ENCODE peak calls at places on chromosome 2, in four cellular contexts. One of them, this sample, is unnamed.

GRCh38 chr2:149418065-149418464 is 87.7 kb downstream of the LYPD6 start:
- DNase-seq in GM12878: no peak
- DNase-seq in K562: no peak
- DNase-seq in HepG2: no peak
- DNase-seq in this sample: no peak

GRCh38 chr2:116180072-116180471 is 1634.4 kb upstream of the DDX18 start:
- DNase-seq in GM12878: no peak
- DNase-seq in K562: no peak
- DNase-seq in HepG2: no peak
- DNase-seq in this sample: no peak

GRCh38 chr2:239028253-239028619 is 180.4 kb downstream of the TWIST2 start:
- DNase-seq in GM12878: no peak
- DNase-seq in K562: no peak
- DNase-seq in HepG2: no peak
- DNase-seq in this sample: no peak

GRCh38 chr2:85851253-85851955 is 37.4 kb downstream of the ST3GAL5 start:
- DNase-seq in GM12878: no peak
- DNase-seq in K562: no peak
- DNase-seq in HepG2: no peak
- DNase-seq in this sample: no peak

GRCh38 chr2:157894694-157895450 is 18.7 kb upstream of the ACVR1 start:
- DNase-seq in GM12878: no peak
- DNase-seq in K562: no peak
- DNase-seq in HepG2: no peak
- DNase-seq in this sample: peak; percentile 18

GRCh38 chr2:119004602-119005001 is 62.6 kb downstream of the MARCO start:
- DNase-seq in GM12878: no peak
- DNase-seq in K562: no peak
- DNase-seq in HepG2: no peak
- DNase-seq in this sample: no peak

GRCh38 chr2:219404954-219405353 is 13.2 kb upstream of the DES start:
- DNase-seq in GM12878: no peak
- DNase-seq in K562: no peak
- DNase-seq in HepG2: no peak
- DNase-seq in this sample: no peak

GRCh38 chr2:219273887-219274391 is 5.2 kb upstream of the DNAJB2 start:
- DNase-seq in GM12878: no peak
- DNase-seq in K562: no peak
- DNase-seq in HepG2: no peak
- DNase-seq in this sample: no peak

GRCh38 chr2:134174711-134175110 is 79.2 kb upstream of the MGAT5 start:
- DNase-seq in GM12878: no peak
- DNase-seq in K562: no peak
- DNase-seq in HepG2: no peak
- DNase-seq in this sample: no peak

GRCh38 chr2:20052872-20053281 is 1.4 kb upstream of the LAPTM4A start:
- DNase-seq in GM12878: no peak
- DNase-seq in K562: peak; percentile 83
- DNase-seq in HepG2: no peak
- DNase-seq in this sample: peak; percentile 39
- TF ChIP-seq FOXK2 in GM12878: no peak
- TF ChIP-seq FOXK2 in K562: peak; percentile 47
- TF ChIP-seq FOXK2 in HepG2: no peak
- TF ChIP-seq FOXK2 in this sample: no peak

GRCh38 chr2:95390272-95390880 is 12.1 kb upstream of the FAHD2A start:
- DNase-seq in GM12878: no peak
- DNase-seq in K562: no peak
- DNase-seq in HepG2: peak; percentile 75
- DNase-seq in this sample: no peak

GRCh38 chr2:95388878-95389255 is 13.6 kb upstream of the FAHD2A start:
- DNase-seq in GM12878: no peak
- DNase-seq in K562: no peak
- DNase-seq in HepG2: no peak
- DNase-seq in this sample: no peak

GRCh38 chr2:95388091-95388692 is 14.3 kb upstream of the FAHD2A start:
- DNase-seq in GM12878: no peak
- DNase-seq in K562: no peak
- DNase-seq in HepG2: no peak
- DNase-seq in this sample: no peak

GRCh38 chr2:95390881-95391321 is 11.6 kb upstream of the FAHD2A start:
- DNase-seq in GM12878: no peak
- DNase-seq in K562: no peak
- DNase-seq in HepG2: no peak
- DNase-seq in this sample: no peak

DNA sequence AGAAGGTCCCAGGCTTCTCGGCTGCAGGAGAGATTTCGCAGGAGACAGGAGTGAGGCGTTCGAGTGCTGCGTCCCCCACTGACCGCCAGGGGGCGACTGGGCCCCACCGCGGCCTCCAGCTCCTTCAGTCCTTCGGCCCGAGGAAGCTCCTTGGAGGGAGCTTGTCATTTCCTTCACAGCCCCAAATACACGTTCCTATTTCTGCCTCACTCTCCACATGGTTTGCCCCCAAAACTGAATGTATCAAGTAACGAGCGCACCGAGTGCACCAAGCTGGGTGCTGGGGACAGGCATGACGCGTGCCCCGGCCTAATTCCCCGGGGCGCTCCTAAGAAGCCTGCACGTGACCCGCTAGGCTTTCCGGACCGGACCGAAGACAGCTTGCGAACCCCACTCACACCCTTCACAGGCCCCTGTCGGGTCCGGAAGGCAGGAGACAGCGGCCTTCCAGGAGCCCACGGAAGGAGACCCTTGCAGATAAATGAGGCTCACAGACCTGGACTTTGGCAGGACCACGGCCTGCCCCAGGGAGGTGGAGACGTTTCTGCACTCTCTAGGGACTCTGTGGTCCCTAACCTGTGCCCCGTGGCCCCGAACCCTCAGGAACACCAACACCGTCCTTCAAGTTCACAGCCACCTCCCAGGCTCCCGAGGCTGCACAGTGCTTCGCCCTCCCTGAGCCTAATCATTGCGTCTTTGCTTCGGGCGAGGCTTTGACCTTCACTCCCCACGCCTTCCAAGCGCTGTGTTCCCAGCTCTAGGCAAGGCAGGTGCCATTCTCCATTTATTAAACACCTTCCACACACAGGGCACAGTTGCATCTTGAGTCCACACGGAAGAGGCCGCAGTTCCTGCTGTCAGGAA is 13.0 kb upstream of the FAHD2A start:
- DNase-seq in GM12878: no peak
- DNase-seq in K562: peak; percentile 82
- DNase-seq in HepG2: no peak
- DNase-seq in this sample: peak; percentile 88
- TF ChIP-seq FOXK2 in GM12878: no peak
- TF ChIP-seq FOXK2 in K562: no peak
- TF ChIP-seq FOXK2 in HepG2: no peak
- TF ChIP-seq FOXK2 in this sample: no peak

DNA sequence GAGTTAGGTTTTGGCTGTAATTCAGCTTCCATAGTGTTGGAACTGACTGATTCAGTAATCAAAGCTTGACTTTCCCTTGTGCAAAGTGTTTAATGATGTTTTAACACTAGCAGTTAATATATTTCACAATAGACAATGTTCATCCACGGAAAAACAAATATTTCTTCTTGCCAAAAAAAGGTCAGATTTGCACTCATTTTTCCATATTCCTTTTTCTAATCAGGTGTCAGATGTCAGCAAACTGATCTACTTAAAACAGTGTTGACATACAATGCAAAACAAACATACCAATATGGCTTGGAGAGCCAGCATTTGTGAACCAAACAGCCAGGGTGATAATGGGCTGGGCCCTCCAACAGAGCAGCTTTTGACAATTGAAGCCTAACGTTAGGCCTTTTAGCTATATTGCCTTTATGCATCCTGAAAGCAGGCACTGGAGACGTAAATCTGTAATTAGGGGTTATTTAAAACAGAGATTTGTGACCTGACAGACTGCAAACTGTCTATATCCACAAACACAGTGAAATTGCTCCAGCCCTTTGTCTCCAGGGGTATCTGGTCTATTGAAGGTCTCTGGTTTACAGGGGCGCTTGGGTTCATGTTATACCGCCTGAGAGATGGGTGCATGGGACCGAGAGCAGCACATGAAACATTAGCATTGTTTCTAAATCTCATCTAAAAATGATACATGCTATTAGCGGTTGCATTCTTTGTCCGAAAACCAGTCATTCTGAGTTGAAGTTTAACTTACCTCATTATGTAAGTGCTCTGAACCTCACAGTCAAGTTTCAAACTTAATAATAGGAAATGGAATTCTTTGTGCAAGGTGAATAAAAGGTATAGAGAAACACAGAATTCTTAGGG is 7.1 kb upstream of the CDCA7 start:
- DNase-seq in GM12878: peak; percentile 48
- DNase-seq in K562: no peak
- DNase-seq in HepG2: peak; percentile 39
- DNase-seq in this sample: no peak
- TF ChIP-seq FOXK2 in GM12878: no peak
- TF ChIP-seq FOXK2 in K562: no peak
- TF ChIP-seq FOXK2 in HepG2: no peak
- TF ChIP-seq FOXK2 in this sample: no peak

DNA sequence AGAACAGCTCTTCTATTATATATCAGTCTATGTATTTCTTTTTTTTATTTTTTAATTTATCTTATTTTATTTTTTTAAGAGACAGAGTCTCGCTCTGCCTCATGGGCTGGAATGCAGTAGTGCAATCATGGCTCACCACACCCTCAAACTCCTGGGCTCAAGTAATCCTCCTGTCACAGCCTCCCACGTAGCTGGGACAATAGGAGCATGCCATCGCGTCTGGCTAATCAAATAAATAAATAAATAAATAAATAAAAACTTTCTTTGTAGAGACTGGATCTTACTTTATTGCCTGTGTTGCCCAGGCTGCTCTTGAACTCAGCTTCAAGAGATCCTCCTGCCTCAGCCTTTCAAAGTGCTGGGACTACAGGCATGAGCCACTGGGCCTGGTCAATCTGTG is 117.0 kb downstream of the RBMS1 start:
- DNase-seq in GM12878: no peak
- DNase-seq in K562: no peak
- DNase-seq in HepG2: no peak
- DNase-seq in this sample: no peak
- TF ChIP-seq FOXK2 in GM12878: no peak
- TF ChIP-seq FOXK2 in K562: no peak
- TF ChIP-seq FOXK2 in HepG2: no peak
- TF ChIP-seq FOXK2 in this sample: no peak

GRCh38 chr2:179222076-179222475 is 42.6 kb downstream of the SESTD1 start:
- DNase-seq in GM12878: no peak
- DNase-seq in K562: no peak
- DNase-seq in HepG2: no peak
- DNase-seq in this sample: no peak
- TF ChIP-seq FOXK2 in GM12878: no peak
- TF ChIP-seq FOXK2 in K562: no peak
- TF ChIP-seq FOXK2 in HepG2: no peak
- TF ChIP-seq FOXK2 in this sample: no peak

DNA sequence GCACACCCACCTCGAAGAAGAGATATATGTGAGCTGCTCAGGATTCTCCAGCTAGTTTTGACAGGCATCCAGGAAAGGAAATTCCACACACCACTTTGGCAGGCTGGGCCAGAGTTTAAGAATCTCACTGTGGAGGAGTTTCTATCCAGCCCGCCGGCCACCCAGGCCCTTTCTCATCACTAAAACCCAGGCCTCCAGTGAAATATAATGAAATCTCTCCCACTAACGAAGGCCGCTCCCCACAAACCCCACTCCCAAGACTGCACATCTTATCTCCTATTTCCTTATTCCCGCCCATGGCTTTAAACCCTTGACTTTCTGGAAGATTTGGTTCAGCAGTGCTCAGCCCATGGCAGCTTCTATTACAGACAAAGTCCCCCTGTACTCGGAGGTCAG is 202.1 kb downstream of the GLI2 start:
- DNase-seq in GM12878: no peak
- DNase-seq in K562: no peak
- DNase-seq in HepG2: no peak
- DNase-seq in this sample: no peak
- TF ChIP-seq FOXK2 in GM12878: no peak
- TF ChIP-seq FOXK2 in K562: no peak
- TF ChIP-seq FOXK2 in HepG2: no peak
- TF ChIP-seq FOXK2 in this sample: no peak

DNA sequence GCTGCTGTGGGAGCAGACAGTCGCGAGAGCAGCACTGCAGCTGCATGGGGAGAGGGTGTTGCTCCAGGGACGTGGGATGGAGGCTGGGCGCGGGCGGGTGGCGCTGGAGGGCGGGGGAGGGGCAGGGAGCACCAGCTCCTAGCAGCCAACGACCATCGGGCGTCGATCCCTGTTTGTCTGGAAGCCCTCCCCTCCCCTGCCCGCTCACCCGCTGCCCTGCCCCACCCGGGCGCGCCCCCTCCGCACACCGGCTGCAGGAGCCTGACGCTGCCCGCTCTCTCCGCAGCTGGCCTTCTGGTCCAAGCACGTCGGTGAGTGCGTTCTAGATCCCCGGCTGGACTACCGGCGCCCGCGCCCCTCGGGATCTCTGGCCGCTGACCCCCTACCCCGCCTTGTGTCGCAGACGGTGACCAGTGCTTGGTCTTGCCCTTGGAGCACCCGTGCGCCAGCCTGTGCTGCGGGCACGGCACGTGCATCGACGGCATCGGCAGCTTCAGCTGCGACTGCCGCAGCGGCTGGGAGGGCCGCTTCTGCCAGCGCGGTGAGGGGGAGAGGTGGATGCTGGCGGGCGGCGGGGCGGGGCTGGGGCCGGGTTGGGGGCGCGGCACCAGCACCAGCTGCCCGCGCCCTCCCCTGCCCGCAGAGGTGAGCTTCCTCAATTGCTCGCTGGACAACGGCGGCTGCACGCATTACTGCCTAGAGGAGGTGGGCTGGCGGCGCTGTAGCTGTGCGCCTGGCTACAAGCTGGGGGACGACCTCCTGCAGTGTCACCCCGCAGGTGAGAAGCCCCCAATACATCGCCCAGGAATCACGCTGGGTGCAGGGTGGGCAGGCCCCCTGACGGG is 4.6 kb downstream of the PROC start:
- DNase-seq in GM12878: no peak
- DNase-seq in K562: peak; percentile 44
- DNase-seq in HepG2: no peak
- DNase-seq in this sample: no peak
- TF ChIP-seq FOXK2 in GM12878: no peak
- TF ChIP-seq FOXK2 in K562: no peak
- TF ChIP-seq FOXK2 in HepG2: no peak
- TF ChIP-seq FOXK2 in this sample: no peak

This sample was measured in HEK293T.